ENCODE peak calls at places on chromosomes 12 and 14, in seven cellular contexts. M, E, J, U, P, B and A are unnamed samples.

GRCh38 chr12:104909761-104910160 is 48.3 kb downstream of the SLC41A2 start:
- DNase-seq in M (peak), E (peak), J (peak), U (no peak), P (no peak), B (no peak), A (no peak)

GRCh38 chr12:111715242-111715641 is 29.4 kb downstream of the ACAD10 start:
- DNase-seq in M (no peak), E (peak), J (peak), U (no peak), P (peak), B (no peak), A (no peak)

GRCh38 chr12:31005944-31006361 is 67.7 kb upstream of the DDX11 start:
- DNase-seq in M (peak), E (peak), J (peak), U (no peak), P (no peak), B (no peak), A (no peak)

GRCh38 chr14:99946652-99947489 is 118.4 kb upstream of the EVL start:
- DNase-seq in M (no peak), E (peak), J (no peak), U (peak), P (no peak), B (no peak), A (peak)

GRCh38 chr14:86897704-86898513 is 1095.1 kb downstream of the GALC start:
- DNase-seq in M (no peak), E (no peak), J (peak), U (no peak), P (no peak), B (no peak), A (no peak)

GRCh38 chr12:116959198-116959460 is 48.4 kb downstream of the FBXW8 start:
- DNase-seq in M (no peak), E (no peak), J (peak), U (no peak), P (no peak), B (no peak), A (no peak)

GRCh38 chr12:1660304-1661187 is 30.3 kb upstream of the ADIPOR2 start:
- DNase-seq in M (no peak), E (peak), J (no peak), U (no peak), P (peak), B (no peak), A (no peak)

GRCh38 chr12:110590806-110591326 is 7.7 kb upstream of the PPTC7 start:
- DNase-seq in M (no peak), E (peak), J (peak), U (no peak), P (no peak), B (no peak), A (no peak)

GRCh38 chr12:127660961-127661360 is 606.0 kb upstream of the TMEM132C start:
- DNase-seq in M (no peak), E (no peak), J (no peak), U (no peak), P (no peak), B (no peak), A (no peak)

GRCh38 chr14:68688872-68689371 is 103.9 kb downstream of the ZFP36L1 start:
- DNase-seq in M (no peak), E (peak), J (peak), U (no peak), P (no peak), B (no peak), A (peak)

GRCh38 chr14:101875041-101875725 is 89.2 kb upstream of the DYNC1H1 start:
- DNase-seq in M (no peak), E (no peak), J (no peak), U (no peak), P (no peak), B (no peak), A (no peak)

GRCh38 chr12:25438638-25439037 is 114.4 kb downstream of the LMNTD1 start:
- DNase-seq in M (no peak), E (peak), J (peak), U (no peak), P (no peak), B (no peak), A (no peak)

GRCh38 chr12:84727964-84728363 is 184.6 kb downstream of the SLC6A15 start:
- DNase-seq in M (peak), E (no peak), J (no peak), U (peak), P (peak), B (no peak), A (no peak)

GRCh38 chr12:112930350-112930749 is 7.9 kb upstream of the OAS3 start:
- DNase-seq in M (no peak), E (no peak), J (no peak), U (no peak), P (no peak), B (no peak), A (no peak)

GRCh38 chr12:113220593-113221180 is 577 bp upstream of the TPCN1 start:
- DNase-seq in M (no peak), E (no peak), J (no peak), U (no peak), P (no peak), B (no peak), A (no peak)

GRCh38 chr14:70838076-70838475 is 28.8 kb upstream of the MAP3K9 start:
- DNase-seq in M (no peak), E (no peak), J (no peak), U (no peak), P (no peak), B (no peak), A (no peak)

GRCh38 chr12:25769076-25769945 is 189.2 kb upstream of the RASSF8 start:
- DNase-seq in M (no peak), E (peak), J (peak), U (no peak), P (no peak), B (no peak), A (no peak)

GRCh38 chr14:38078393-38078792 is 129.3 kb upstream of the SSTR1 start:
- DNase-seq in M (no peak), E (no peak), J (no peak), U (no peak), P (no peak), B (no peak), A (no peak)

GRCh38 chr14:60485600-60486251 is at the start of gene C14orf39:
- DNase-seq in M (peak), E (peak), J (peak), U (peak), P (no peak), B (no peak), A (peak)

GRCh38 chr14:70663707-70664179 is 22.0 kb downstream of the TTC9 start:
- DNase-seq in M (no peak), E (peak), J (peak), U (no peak), P (no peak), B (no peak), A (no peak)

GRCh38 chr14:22123188-22123560 is 449.6 kb upstream of the OR4E1 start:
- DNase-seq in M (no peak), E (no peak), J (no peak), U (no peak), P (no peak), B (no peak), A (no peak)

GRCh38 chr14:21846227-21846885 is 172.7 kb upstream of the OR4E1 start:
- DNase-seq in M (peak), E (peak), J (peak), U (peak), P (peak), B (no peak), A (peak)

GRCh38 chr14:97033556-97034081 is 236.4 kb downstream of the VRK1 start:
- DNase-seq in M (no peak), E (no peak), J (no peak), U (peak), P (no peak), B (no peak), A (no peak)

GRCh38 chr12:127280393-127281275 is 986.3 kb upstream of the TMEM132C start:
- DNase-seq in M (peak), E (peak), J (no peak), U (peak), P (no peak), B (peak), A (peak)

GRCh38 chr12:112408621-112409020 is 784 bp downstream of the RPL6 start:
- DNase-seq in M (no peak), E (peak), J (no peak), U (no peak), P (no peak), B (no peak), A (no peak)

GRCh38 chr14:104724981-104725771 is 1.1 kb downstream of the ADSS1 start:
- DNase-seq in M (peak), E (peak), J (no peak), U (peak), P (peak), B (no peak), A (no peak)

GRCh38 chr12:108455706-108456105 is 59.4 kb upstream of the FICD start:
- DNase-seq in M (no peak), E (no peak), J (no peak), U (no peak), P (no peak), B (no peak), A (no peak)

GRCh38 chr12:52244615-52244994 is 11.6 kb downstream of the KRT7 start:
- DNase-seq in M (no peak), E (peak), J (no peak), U (no peak), P (no peak), B (no peak), A (no peak)

GRCh38 chr12:66275040-66275439 is 27.3 kb upstream of the HELB start:
- DNase-seq in M (no peak), E (no peak), J (no peak), U (no peak), P (no peak), B (no peak), A (no peak)

GRCh38 chr12:43480591-43480990 is 71.4 kb downstream of the ADAMTS20 start:
- DNase-seq in M (no peak), E (no peak), J (peak), U (no peak), P (peak), B (no peak), A (no peak)

DNA sequence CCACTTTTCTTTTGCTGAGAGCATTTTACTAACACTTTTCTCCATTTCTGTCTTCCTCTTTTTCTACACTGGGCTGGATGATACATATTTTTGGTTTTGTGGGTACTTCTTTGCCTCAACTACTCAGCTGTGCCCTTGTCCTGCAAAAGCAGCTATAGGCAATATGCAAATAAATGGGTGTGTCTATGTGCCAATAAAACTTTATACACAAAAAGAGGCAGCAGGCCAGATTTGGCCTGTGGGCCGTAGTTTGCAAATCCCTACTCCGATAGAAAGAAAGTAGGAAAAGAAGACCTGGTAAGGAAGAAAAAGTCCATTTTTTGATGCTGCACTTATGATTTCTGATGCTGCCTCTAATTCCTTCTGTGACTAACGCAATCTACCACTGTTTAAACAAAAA is 6.5 kb downstream of the CLMN start:
- DNase-seq in M (no peak), E (no peak), J (no peak), U (no peak), P (no peak), B (no peak), A (no peak)
- H4K8ac ChIP-seq in M (no peak), E (no peak), J (no peak), U (no peak), P (no peak), B (no peak), A (no peak)

DNA sequence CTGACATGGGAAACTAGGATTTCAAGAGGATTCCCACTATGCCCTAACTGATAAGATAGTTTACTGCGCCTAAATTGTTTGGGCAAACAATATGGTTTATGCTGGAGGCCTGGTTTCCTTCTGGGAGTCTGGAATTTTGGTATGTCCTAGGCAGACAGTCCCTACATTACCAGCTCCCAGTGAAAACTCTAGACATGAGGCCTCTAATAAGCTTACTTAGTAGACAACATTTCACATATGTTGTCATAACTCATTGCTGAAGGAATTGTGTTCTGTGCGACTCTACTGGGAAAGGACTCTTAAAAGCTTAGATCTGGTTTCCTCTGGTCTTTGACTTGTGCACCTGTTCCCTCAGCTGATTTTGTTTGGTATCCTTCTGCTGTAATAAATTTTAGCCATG is 18.0 kb upstream of the PRPF39 start:
- DNase-seq in M (no peak), E (peak), J (no peak), U (no peak), P (no peak), B (no peak), A (no peak)
- H4K8ac ChIP-seq in M (no peak), E (no peak), J (no peak), U (no peak), P (no peak), B (no peak), A (no peak)

GRCh38 chr14:81453166-81453766 is 53.1 kb upstream of the STON2 start:
- DNase-seq in M (peak), E (peak), J (peak), U (peak), P (peak), B (no peak), A (peak)
- H4K8ac ChIP-seq in M (no peak), E (no peak), J (no peak), U (no peak), P (no peak), B (no peak), A (no peak)

GRCh38 chr14:20454645-20455354 is at the start of the genes APEX1 and OSGEP:
- DNase-seq in M (peak), E (peak), J (peak), U (peak), P (peak), B (peak), A (peak)

GRCh38 chr14:20458031-20458789 is 3.0 kb downstream of the PIP4P1 start:
- DNase-seq in M (peak), E (no peak), J (no peak), U (no peak), P (no peak), B (no peak), A (no peak)

GRCh38 chr14:20454359-20454644 is 310 bp downstream of the OSGEP start:
- DNase-seq in M (no peak), E (no peak), J (peak), U (no peak), P (no peak), B (peak), A (no peak)

GRCh38 chr14:20456971-20457370 is 1.9 kb downstream of the APEX1 start:
- DNase-seq in M (no peak), E (no peak), J (no peak), U (no peak), P (no peak), B (no peak), A (no peak)

GRCh38 chr14:20455355-20456300 is 602 bp downstream of the APEX1 start:
- DNase-seq in M (no peak), E (peak), J (peak), U (no peak), P (peak), B (no peak), A (no peak)
- H4K8ac ChIP-seq in M (no peak), E (peak), J (peak), U (no peak), P (peak), B (peak), A (no peak)

GRCh38 chr12:98796745-98797144 is 151.7 kb downstream of the APAF1 start:
- DNase-seq in M (no peak), E (no peak), J (no peak), U (no peak), P (no peak), B (no peak), A (no peak)

GRCh38 chr12:98797200-98797599 is 152.1 kb downstream of the APAF1 start:
- DNase-seq in M (no peak), E (no peak), J (no peak), U (no peak), P (no peak), B (no peak), A (no peak)

GRCh38 chr12:98803468-98804209 is 158.5 kb downstream of the APAF1 start:
- DNase-seq in M (no peak), E (no peak), J (peak), U (no peak), P (no peak), B (no peak), A (no peak)

GRCh38 chr12:98799411-98799810 is 154.3 kb downstream of the APAF1 start:
- DNase-seq in M (peak), E (no peak), J (no peak), U (peak), P (no peak), B (no peak), A (no peak)

DNA sequence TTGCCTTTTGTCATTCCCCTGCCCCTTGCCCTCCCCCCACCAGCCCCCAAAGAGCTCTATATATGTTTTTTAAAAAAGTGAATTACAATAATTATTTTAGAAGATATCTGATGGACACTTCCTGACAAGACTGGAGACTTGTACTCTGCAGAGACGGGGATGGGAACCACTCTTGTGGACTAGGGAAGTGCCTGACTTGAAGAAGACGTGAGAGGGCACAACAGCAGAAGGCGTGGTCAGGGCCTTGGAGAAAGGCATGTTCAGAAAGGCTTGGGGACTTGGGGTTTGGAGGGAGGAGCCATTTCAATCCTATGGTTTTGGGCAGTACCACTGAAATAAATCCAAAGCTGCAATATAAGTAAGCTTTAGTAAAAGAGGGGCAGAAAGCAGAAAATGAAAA is 154.7 kb downstream of the APAF1 start:
- DNase-seq in M (no peak), E (no peak), J (no peak), U (no peak), P (no peak), B (no peak), A (no peak)
- H4K8ac ChIP-seq in M (no peak), E (no peak), J (no peak), U (no peak), P (no peak), B (no peak), A (no peak)

DNA sequence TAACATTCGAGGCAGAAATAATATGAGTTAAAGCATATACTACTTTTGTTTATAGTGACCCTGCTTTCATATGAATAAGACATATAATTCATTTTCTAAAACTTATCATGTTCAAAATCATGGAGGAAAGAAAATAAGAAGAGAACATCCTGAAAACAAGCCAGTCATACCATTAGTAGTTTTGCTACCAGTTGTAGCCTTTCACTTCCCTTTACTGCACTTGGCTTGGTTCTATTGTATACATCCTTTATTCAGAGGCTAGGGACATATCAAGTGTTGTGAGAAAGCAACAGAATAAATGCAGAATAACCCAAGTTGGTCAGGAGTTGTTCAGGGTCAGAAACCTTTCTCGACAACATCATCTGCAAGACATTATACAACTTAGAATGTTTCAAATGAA is 598.7 kb downstream of the SOX5 start:
- DNase-seq in M (no peak), E (no peak), J (no peak), U (no peak), P (no peak), B (no peak), A (no peak)
- H4K8ac ChIP-seq in M (no peak), E (no peak), J (no peak), U (no peak), P (no peak), B (no peak), A (no peak)

GRCh38 chr14:73149753-73150152 is 13.4 kb downstream of the PSEN1 start:
- DNase-seq in M (no peak), E (peak), J (peak), U (no peak), P (no peak), B (no peak), A (no peak)
- H4K8ac ChIP-seq in M (no peak), E (no peak), J (no peak), U (no peak), P (no peak), B (no peak), A (no peak)

GRCh38 chr12:79881351-79881750 is 53.5 kb downstream of the PPP1R12A start:
- DNase-seq in M (no peak), E (no peak), J (no peak), U (no peak), P (no peak), B (no peak), A (no peak)

GRCh38 chr12:79885956-79886490 is 48.9 kb downstream of the PPP1R12A start:
- DNase-seq in M (no peak), E (no peak), J (no peak), U (no peak), P (no peak), B (no peak), A (no peak)

GRCh38 chr12:79886917-79887519 is 47.9 kb downstream of the PPP1R12A start:
- DNase-seq in M (peak), E (peak), J (peak), U (no peak), P (no peak), B (no peak), A (no peak)

GRCh38 chr12:79884401-79885006 is 50.4 kb downstream of the PPP1R12A start:
- DNase-seq in M (no peak), E (no peak), J (no peak), U (no peak), P (no peak), B (no peak), A (no peak)

DNA sequence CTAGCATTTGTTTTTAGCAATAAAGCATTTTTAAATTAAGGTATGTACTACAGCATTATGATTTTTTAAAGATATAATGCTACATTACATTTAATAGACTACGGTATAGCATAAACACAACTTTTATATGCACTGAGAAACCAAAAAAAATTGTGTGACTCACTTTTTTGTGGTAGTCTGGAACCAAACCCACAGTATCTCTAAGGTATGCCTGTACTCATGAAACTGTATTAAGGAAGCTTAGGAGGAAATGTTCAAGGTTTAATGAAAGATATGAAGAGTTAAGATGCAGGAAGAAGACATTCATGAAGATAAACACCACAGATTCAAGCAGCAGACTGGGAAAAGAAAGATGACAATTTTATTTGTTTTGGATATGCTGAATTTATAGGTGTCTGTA is 51.7 kb downstream of the PPP1R12A start:
- DNase-seq in M (no peak), E (peak), J (peak), U (no peak), P (no peak), B (no peak), A (no peak)
- H4K8ac ChIP-seq in M (no peak), E (no peak), J (no peak), U (no peak), P (no peak), B (no peak), A (no peak)